ENCODE peak calls at places on chromosomes 16 and 17, in six cellular contexts. Y is mammary epithelial cell, D is ascending aorta, I is colonic mucosa, E is DND-41, H is AG04450. V is an unnamed sample.

GRCh38 chr16:8326234-8326633 is 264.1 kb downstream of the TMEM114 start:
- DNase-seq in D (no peak), Y (no peak), H (no peak), I (no peak), E (no peak), V (no peak)

GRCh38 chr17:73272906-73273218 is 11.2 kb upstream of the CPSF4L start:
- DNase-seq in I (no peak), H (no peak), Y (no peak), E (no peak), D (no peak), V (no peak)

GRCh38 chr16:81500833-81501521 is 56.4 kb downstream of the CMIP start:
- DNase-seq in D (no peak), I (no peak), H (no peak), Y (peak; percentile 95), E (no peak), V (no peak)

GRCh38 chr17:80473701-80474100 is 2.7 kb downstream of the NPTX1 start:
- DNase-seq in D (no peak), Y (no peak), H (no peak), E (no peak), I (no peak), V (no peak)

GRCh38 chr16:6081320-6081976 is 983.9 kb upstream of the EEF2KMT start:
- DNase-seq in D (no peak), H (no peak), E (peak; percentile 48), I (peak; percentile 56), Y (peak; percentile 9), V (peak; percentile 88)

GRCh38 chr17:44071772-44072171 is 1.2 kb downstream of the G6PC3 start:
- DNase-seq in E (no peak), Y (peak; percentile 45), H (no peak), D (no peak), I (no peak), V (peak; percentile 57)

GRCh38 chr16:2083409-2083808 is 35.6 kb downstream of the TSC2 start:
- DNase-seq in I (no peak), Y (no peak), H (no peak), E (no peak), D (no peak), V (no peak)

GRCh38 chr17:17351901-17352781 is 49.0 kb downstream of the NT5M start:
- DNase-seq in D (no peak), Y (no peak), I (no peak), E (no peak), H (no peak), V (peak; percentile 76)

GRCh38 chr17:17498606-17499301 is 2.6 kb upstream of the RASD1 start:
- DNase-seq in Y (no peak), I (no peak), D (no peak), E (no peak), H (no peak), V (no peak)

GRCh38 chr17:7041607-7042506 is 2.0 kb downstream of the SLC16A11 start:
- DNase-seq in I (no peak), Y (no peak), E (no peak), D (no peak), H (no peak), V (peak; percentile 82)

GRCh38 chr16:57276596-57276995 is 7.9 kb downstream of the PLLP start:
- DNase-seq in H (no peak), E (no peak), Y (peak; percentile 86), I (no peak), D (no peak), V (no peak)

GRCh38 chr17:18963126-18964017 is 11.4 kb downstream of the SLC5A10 start:
- DNase-seq in I (peak; percentile 20), E (no peak), H (no peak), D (no peak), Y (no peak), V (no peak)

GRCh38 chr17:59335685-59336084 is 4.2 kb downstream of the YPEL2 start:
- DNase-seq in E (no peak), D (no peak), Y (no peak), H (no peak), I (no peak), V (peak; percentile 59)

DNA sequence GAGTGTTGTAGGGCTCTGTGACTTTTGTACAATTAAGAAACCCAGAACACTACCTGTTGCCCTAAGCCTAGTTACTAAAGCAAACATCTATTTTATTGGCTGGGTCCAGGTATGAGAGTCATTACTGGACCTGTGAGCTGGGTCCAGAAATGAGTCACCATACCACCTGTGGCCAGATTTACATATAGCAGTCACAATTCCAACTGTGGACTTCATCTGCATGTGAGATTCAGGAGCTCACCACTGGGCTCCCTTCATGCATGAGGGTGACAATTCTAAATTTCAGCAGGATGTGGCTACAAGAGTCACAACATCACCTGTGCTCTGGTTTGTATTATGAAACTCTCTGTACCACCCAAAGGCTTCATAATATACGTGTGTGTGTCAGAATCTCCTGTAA is 2038.0 kb downstream of the TP53TG3F start:
- DNase-seq in E (no peak), D (no peak), Y (no peak), H (no peak), I (no peak), V (no peak)
- H3K9me3 ChIP-seq in E (no peaks in the 10 kb centered on the region), D (no peaks in the 10 kb centered on the region), Y (peaks cover 18% of the 10 kb centered on the region), H (peaks cover 45% of the 10 kb centered on the region), I (no peaks in the 10 kb centered on the region), V (peaks cover 81% of the 10 kb centered on the region)

DNA sequence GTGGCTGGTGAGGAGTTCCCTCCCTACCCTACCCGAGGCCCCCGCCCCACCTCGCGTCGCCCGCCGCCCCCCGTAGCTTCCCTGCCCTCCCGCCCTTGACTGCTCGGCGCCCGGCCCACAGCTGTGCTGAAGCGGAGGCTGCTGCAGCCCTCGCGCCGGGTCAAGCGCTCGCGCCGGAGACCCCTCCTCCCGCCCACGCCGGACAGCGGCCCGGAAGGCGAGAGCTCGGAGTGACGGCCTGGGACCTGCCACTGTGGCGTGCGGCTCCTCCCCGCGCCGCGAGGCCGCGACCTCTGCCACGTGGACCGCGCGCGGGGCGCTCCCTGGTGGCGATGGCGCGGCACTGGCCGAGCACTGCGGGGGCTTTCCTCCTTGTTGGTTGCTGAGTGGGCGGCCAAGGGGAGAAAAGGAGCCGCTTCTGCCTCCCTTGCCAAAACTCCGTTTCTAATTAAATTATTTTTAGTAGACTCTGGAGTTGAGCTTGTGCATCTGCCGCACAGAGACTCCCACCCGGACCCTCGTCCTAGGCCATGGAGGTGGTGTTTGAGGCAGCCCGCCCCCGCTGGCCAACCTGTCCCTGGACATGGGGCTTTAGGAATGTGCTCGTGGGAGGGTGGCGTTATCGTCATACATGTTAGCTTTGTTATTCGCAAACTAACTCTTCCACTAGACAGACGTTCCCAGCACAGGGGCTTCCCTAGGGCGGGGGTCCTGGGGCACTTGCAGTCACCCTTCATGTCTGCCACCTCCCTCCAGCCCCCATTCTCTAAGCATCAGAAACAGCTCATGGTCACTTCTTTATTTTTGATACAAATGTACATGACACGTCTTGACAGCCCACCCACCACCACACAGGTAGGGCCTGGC is 4.4 kb downstream of the TP53I13 start:
- DNase-seq in H (no peak), D (no peak), E (no peak), Y (no peak), I (peak; percentile 47), V (peak; percentile 90)
- H3K4me3 ChIP-seq in H (peak overlapping the region; percentile 7), D (peak overlapping the region; percentile 61), E (no peak overlapping the region), Y (no peak overlapping the region), I (peak overlapping the region; percentile 3), V (no peak overlapping the region)

GRCh38 chr17:71380535-71380934 is 740.3 kb upstream of the SOX9 start:
- DNase-seq in E (no peak), I (no peak), H (no peak), Y (no peak), D (no peak), V (no peak)
- H3K9me3 ChIP-seq in E (no peaks in the 10 kb centered on the region), I (no peaks in the 10 kb centered on the region), H (no peaks in the 10 kb centered on the region), Y (no peaks in the 10 kb centered on the region), D (no peaks in the 10 kb centered on the region), V (no peaks in the 10 kb centered on the region)

DNA sequence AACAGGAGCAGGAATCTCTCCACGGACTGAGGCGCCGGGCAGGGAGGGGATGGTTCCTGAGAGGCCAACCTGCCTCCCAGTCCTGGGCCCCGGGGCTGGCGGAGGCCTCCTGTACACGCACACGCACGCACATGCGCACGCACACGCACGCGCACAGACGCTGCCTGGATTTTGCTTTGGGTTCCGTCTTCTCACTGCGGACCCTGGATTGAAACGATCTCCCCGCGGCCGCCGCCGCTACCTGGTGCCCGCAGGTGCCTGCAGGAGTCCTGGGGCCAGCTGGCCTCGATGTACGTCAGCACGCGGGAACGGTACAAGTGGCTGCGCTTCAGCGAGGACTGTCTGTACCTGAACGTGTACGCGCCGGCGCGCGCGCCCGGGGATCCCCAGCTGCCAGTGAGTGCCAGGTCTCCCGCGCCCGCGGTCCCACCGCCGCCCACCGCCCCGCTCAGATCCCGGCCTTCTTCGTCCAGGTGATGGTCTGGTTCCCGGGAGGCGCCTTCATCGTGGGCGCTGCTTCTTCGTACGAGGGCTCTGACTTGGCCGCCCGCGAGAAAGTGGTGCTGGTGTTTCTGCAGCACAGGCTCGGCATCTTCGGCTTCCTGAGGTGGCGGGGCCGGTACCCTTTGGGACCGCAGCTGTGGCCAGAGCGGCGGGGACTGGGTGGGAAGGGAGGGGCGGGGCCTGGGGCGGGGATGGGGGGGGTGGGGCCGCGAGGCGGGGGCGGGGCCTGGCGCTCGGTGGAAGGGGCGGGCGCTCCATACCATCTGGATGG is 12.2 kb downstream of the CES4A start:
- DNase-seq in H (no peak), Y (no peak), I (peak; percentile 52), E (peak; percentile 56), D (peak; percentile 33), V (peak; percentile 90)
- H3K4me3 ChIP-seq in H (peak overlapping the region; percentile 63), Y (peak overlapping the region; percentile 18), I (peak overlapping the region; percentile 48), E (no peak overlapping the region), D (peak overlapping the region; percentile 65), V (peak overlapping the region; percentile 76)

DNA sequence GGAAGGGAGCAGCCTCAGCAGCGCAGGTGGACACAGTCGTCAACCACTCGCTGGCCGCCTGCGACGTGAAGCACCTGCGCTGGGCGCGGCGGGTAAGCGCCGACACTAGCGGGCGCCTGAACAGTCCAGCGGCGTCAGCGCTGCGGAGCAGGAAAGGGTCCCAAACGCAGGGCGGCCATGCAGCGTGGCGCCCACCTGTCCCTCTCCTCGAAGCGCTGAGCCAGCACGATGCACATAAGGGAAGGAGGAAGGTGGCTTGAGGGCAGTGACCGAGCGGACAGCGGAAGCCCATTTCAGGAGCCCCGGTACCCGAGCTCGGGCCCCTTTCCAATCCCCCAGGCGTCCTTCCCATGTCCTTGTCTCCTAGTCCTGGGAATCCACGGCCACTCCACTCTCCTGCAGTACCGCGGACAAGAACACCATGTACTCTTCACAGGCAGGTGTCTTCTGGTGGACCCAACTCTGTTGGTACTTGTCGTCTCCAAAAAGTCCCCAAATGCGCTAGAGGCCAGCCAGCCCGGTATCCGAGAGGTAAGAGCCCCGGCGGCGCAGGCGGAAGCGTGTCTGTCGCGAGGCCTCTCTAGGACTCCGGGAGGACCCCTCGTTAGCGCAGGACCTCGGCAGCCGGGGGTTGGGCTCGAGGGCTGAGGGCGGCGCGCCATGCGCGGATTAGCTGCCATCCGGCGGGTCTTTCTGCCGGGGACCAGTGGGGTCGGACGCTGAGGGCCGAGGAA is 14.4 kb downstream of the ZNF232 start:
- DNase-seq in H (no peak), Y (no peak), I (peak; percentile 39), E (no peak), D (no peak), V (peak; percentile 98)
- H3K9me3 ChIP-seq in H (peaks cover 76% of the 10 kb centered on the region), Y (peaks cover 46% of the 10 kb centered on the region), I (peaks cover 13% of the 10 kb centered on the region), E (peaks cover 14% of the 10 kb centered on the region), D (peaks cover 45% of the 10 kb centered on the region), V (peaks cover 50% of the 10 kb centered on the region)